ENCODE peak calls at places on chromosomes 16 and 17, in five cellular contexts. S, X, G, K and W are unnamed samples.

GRCh38 chr17:12342161-12342560 is 321.5 kb downstream of the MAP2K4 start:
- DNase-seq in X (no peak), G (no peak), S (no peak), K (no peak), W (no peak)

GRCh38 chr17:37478187-37478586 is 11.5 kb upstream of the DUSP14 start:
- DNase-seq in K (no peak), X (no peak), G (peak), S (no peak), W (no peak)

GRCh38 chr17:8420041-8420934 is 15.4 kb upstream of the NDEL1 start:
- DNase-seq in K (no peak), X (no peak), G (peak), S (peak), W (no peak)

GRCh38 chr17:73096866-73097265 is 4.4 kb upstream of the SLC39A11 start:
- DNase-seq in X (no peak), S (no peak), K (no peak), G (no peak), W (no peak)

GRCh38 chr16:10738231-10739077 is 5.2 kb upstream of the NUBP1 start:
- DNase-seq in G (peak), K (peak), X (peak), S (peak), W (peak)

GRCh38 chr17:70945386-70945785 is 776.1 kb downstream of the KCNJ2 start:
- DNase-seq in X (no peak), K (no peak), G (no peak), S (no peak), W (no peak)

GRCh38 chr17:6633263-6633662 is 7.2 kb downstream of the KIAA0753 start:
- DNase-seq in K (no peak), X (no peak), S (no peak), G (no peak), W (no peak)

GRCh38 chr17:36888236-36888957 is 48.9 kb upstream of the LHX1 start:
- DNase-seq in G (no peak), X (no peak), K (no peak), S (no peak), W (no peak)

GRCh38 chr16:77961811-77962210 is 60.5 kb upstream of the CLEC3A start:
- DNase-seq in G (no peak), X (no peak), S (no peak), K (no peak), W (no peak)

GRCh38 chr17:83193336-83194188 is 114.2 kb downstream of the METRNL start:
- DNase-seq in K (no peak), G (peak), S (peak), X (no peak), W (no peak)

GRCh38 chr16:11535494-11535893 is 51.2 kb downstream of the LITAF start:
- DNase-seq in S (no peak), X (no peak), K (no peak), G (no peak), W (no peak)

GRCh38 chr16:52871481-52871880 is 181.2 kb downstream of the CHD9NB start:
- DNase-seq in X (no peak), K (no peak), S (no peak), G (no peak), W (no peak)

GRCh38 chr16:81945665-81946064 is 65.6 kb downstream of the SDR42E1 start:
- DNase-seq in X (no peak), K (no peak), S (no peak), G (no peak), W (no peak)

GRCh38 chr17:31571124-31571892 is 179.8 kb downstream of the RAB11FIP4 start:
- DNase-seq in S (peak), X (no peak), K (no peak), G (peak), W (no peak)

GRCh38 chr16:30829130-30830071 is 42.4 kb upstream of the ZNF629 start:
- DNase-seq in X (no peak), G (no peak), S (no peak), K (no peak), W (no peak)

GRCh38 chr16:66254106-66254505 is 112.4 kb upstream of the CDH5 start:
- DNase-seq in S (no peak), G (no peak), X (no peak), K (no peak), W (no peak)

GRCh38 chr16:14635394-14636145 is 2.8 kb downstream of the BFAR start:
- DNase-seq in X (no peak), G (no peak), S (no peak), K (no peak), W (no peak)

GRCh38 chr16:57999366-57999970 is 1.0 kb downstream of the ZNF319 start:
- DNase-seq in X (peak), S (no peak), G (no peak), K (peak), W (no peak)

DNA sequence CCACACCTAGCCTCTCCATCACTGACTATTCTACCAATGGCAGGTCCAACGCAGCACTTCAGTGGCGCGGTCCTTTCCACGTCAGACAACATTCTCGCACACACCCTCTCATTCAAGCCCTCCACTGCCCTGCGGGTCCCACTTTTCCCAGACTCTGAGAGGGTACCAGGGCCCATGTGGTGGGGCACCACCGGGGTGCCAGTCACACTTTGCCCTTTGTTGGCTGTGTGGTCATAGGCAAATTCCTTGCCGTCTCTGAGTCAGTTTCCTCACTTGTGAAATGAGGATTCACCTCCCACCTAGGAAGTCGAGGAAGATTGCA is 1.1 kb downstream of the PLCD3 start:
- DNase-seq in X (no peak), K (no peak), S (no peak), G (no peak), W (no peak)
- TF ChIP-seq CTCF in X (no peak), K (no peak), S (no peak), G (no peak), W (no peak)

GRCh38 chr16:588889-589657 is 793 bp upstream of the RAB40C start:
- DNase-seq in X (peak), G (peak), K (peak), S (peak), W (peak)

GRCh38 chr16:590875-591200 is 972 bp downstream of the RAB40C start:
- DNase-seq in S (no peak), G (no peak), K (no peak), X (no peak), W (no peak)

GRCh38 chr16:591892-592517 is 2.1 kb downstream of the RAB40C start:
- DNase-seq in K (no peak), G (no peak), X (no peak), S (no peak), W (no peak)

GRCh38 chr16:589658-590159 is at the start of gene RAB40C:
- DNase-seq in G (peak), S (peak), X (peak), K (peak), W (peak)

GRCh38 chr16:590165-590874 is 454 bp downstream of the RAB40C start:
- DNase-seq in G (peak), S (no peak), X (no peak), K (peak), W (peak)
- TF ChIP-seq CTCF in G (peak), S (no peak), X (no peak), K (no peak), W (no peak)

DNA sequence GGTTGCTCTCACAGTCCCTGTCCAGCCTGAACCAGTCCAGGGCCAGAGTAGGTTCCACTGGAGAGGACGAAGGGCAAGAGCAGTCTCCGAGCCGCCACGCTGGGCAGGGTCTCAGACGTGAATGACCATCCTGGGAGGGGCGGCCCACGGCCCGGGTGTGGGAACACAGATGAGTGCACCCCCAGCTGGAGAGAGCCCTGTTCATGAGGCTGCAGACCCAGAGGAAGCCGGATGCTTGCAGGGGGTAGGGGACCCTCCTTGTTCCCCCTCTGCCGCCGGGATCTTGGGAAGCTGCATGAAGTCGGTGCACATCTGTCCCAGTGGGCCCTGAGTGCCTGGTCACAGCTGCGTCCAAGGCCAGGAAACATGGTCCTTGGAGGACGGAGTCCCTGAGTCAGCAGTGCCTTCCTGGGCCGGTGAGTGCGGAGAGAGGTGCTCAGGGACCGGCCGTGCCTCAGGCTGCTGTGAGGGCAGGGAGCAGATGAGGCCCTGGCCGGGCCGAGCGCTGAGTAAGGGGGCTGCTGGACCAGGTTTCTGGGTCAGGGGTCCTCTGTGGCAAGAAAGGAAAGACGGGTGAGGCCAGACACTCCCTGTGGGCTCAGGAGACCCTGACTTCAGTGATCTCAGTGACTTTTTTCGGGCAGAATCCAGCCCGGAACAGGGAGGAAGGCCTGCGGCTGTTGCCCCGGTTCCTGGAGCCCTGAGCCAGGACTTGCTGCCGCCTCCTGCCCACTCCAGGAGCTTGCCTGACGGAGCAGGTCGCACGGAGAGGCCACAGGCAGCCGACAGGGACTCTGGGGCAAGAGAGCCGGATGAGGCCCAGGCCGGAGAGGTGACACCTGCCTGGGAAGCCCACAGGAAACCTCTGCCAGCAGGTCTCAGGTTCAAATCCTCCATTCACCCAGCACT is 45.8 kb downstream of the ACTG1 start:
- DNase-seq in X (no peak), G (no peak), S (no peak), K (no peak), W (no peak)
- TF ChIP-seq CTCF in X (no peak), G (no peak), S (no peak), K (no peak), W (no peak)

DNA sequence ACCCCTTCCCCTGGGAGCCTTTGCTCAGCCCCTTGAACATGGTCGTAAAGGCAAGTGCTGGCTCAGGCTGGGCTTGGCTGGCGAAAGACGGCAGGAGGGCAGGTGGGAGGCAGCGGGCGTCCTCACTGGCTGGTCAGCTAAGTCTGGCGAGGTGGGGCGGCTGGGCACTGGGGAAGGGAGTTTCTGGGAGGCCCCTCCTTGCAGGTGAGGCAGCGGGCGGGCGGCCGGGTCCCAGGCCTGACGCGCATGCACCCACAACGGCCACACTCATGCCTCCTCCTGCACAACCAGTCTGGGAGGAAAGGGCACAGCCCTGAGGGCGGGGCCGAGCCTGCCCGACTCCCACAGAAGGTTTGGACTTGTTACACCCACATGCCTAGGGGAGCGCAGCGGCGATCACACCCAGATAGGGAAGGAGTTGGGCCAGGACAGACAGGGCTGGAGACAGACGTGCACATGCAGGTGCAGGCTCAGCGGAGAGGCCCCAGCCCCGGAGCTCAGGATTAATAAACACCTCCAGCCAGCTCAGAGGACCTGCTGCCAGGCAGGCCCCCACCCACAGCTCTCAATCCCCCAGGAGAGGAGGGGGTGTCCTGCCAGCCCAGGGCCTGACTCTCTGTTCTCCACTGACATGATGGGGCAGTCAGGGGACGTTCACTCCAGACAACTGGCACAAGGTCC is at the start of gene EVPL:
- DNase-seq in K (no peak), G (no peak), X (no peak), S (no peak), W (no peak)
- TF ChIP-seq CTCF in K (no peak), G (no peak), X (no peak), S (no peak), W (no peak)

DNA sequence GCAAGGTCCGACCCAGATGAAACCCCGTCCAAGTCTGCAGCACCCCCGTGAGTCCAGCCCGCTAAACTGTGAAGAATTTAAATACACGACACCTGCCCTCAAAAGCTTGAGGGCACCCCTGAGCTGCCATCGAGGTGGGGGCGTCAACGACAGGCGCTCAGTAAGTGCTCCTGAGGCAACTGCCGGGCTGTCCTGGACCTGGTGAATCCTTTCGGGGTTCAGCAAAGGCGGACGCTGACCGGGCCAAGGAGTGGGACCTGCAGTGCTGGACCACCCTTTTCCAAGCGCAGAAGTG is 512 bp upstream of the ENDOV start:
- DNase-seq in S (no peak), G (no peak), X (peak), K (no peak), W (no peak)
- TF ChIP-seq CTCF in S (no peak), G (no peak), X (no peak), K (no peak), W (no peak)

GRCh38 chr17:41725134-41725533 is 9.3 kb downstream of the HAP1 start:
- DNase-seq in G (no peak), S (no peak), X (no peak), K (no peak), W (no peak)
- TF ChIP-seq CTCF in G (no peak), S (no peak), X (no peak), K (no peak), W (no peak)

GRCh38 chr17:18891541-18891940 is 33.6 kb downstream of the PRPSAP2 start:
- DNase-seq in K (no peak), G (no peak), X (no peak), S (no peak), W (no peak)
- TF ChIP-seq CTCF in K (no peak), G (no peak), X (no peak), S (no peak), W (no peak)

GRCh38 chr17:28228109-28228840 is 90.7 kb upstream of the TMEM97 start:
- DNase-seq in K (no peak), S (no peak), X (no peak), G (no peak), W (no peak)
- TF ChIP-seq CTCF in K (no peak), S (no peak), X (no peak), G (no peak), W (no peak)